ENCODE peak calls at places on chromosome 22, in six cellular contexts. F is left kidney; A is fibroblast of villous mesenchyme; I is NCI-H345; N is stimulated activated CD4-positive, alpha-beta T cell treated with anti-CD3 and anti-CD28 coated beads, Interleukin-4, amount 100 ng/mL, for 4 hours; R is MCF 10A. Z is an unnamed sample.

GRCh38 chr22:43014062-43014875 is 680 bp downstream of the PACSIN2 start:
- DNase-seq in N (peak; percentile 20), R (no peak), A (peak; percentile 50), F (peak; percentile 77), I (peak; percentile 17), Z (peak; percentile 40)

GRCh38 chr22:32310777-32311176 is 46.9 kb upstream of the RFPL3 start:
- DNase-seq in F (no peak), I (no peak), N (no peak), R (no peak), A (no peak), Z (no peak)

GRCh38 chr22:42001127-42001526 is 2.5 kb downstream of the WBP2NL start:
- DNase-seq in F (no peak), R (no peak), I (no peak), N (no peak), A (no peak), Z (peak; percentile 21)

GRCh38 chr22:35479359-35479758 is 61.3 kb upstream of the RASD2 start:
- DNase-seq in N (no peak), I (no peak), A (no peak), F (peak; percentile 26), R (no peak), Z (no peak)

GRCh38 chr22:49574861-49575702 is 252.6 kb downstream of the BRD1 start:
- DNase-seq in I (no peak), N (no peak), F (no peak), A (no peak), R (no peak), Z (no peak)

GRCh38 chr22:23790819-23791736 is 4.3 kb downstream of the SMARCB1 start:
- DNase-seq in R (no peak), A (peak; percentile 98), N (no peak), I (no peak), F (no peak), Z (no peak)

GRCh38 chr22:24191381-24191841 is 10.1 kb downstream of the SUSD2 start:
- DNase-seq in I (no peak), F (no peak), A (no peak), N (no peak), R (no peak), Z (no peak)

GRCh38 chr22:50729391-50730012 is 8.5 kb upstream of the ACR start:
- DNase-seq in R (no peak), A (no peak), F (peak; percentile 18), I (peak; percentile 66), N (no peak), Z (no peak)

GRCh38 chr22:32999039-32999861 is 58.9 kb downstream of the SYN3 start:
- DNase-seq in A (peak; percentile 6), F (no peak), N (no peak), I (no peak), R (peak; percentile 78), Z (peak; percentile 51)

GRCh38 chr22:48098243-48098935 is 1335.9 kb downstream of the TBC1D22A start:
- DNase-seq in F (no peak), A (no peak), N (no peak), I (no peak), R (no peak), Z (no peak)

GRCh38 chr22:47918276-47918928 is 1156.0 kb downstream of the TBC1D22A start:
- DNase-seq in R (no peak), N (no peak), I (no peak), A (no peak), F (peak; percentile 68), Z (no peak)

GRCh38 chr22:37371491-37371890 is 55.8 kb downstream of the ELFN2 start:
- DNase-seq in A (no peak), F (no peak), I (no peak), R (no peak), N (no peak), Z (no peak)

GRCh38 chr22:49934144-49934890 is 15.9 kb downstream of the CRELD2 start:
- DNase-seq in A (peak; percentile 59), I (no peak), N (peak; percentile 34), F (no peak), R (peak; percentile 66), Z (peak; percentile 31)

GRCh38 chr22:43207849-43208702 is 21.1 kb upstream of the TTLL12 start:
- DNase-seq in R (no peak), I (no peak), N (no peak), A (no peak), F (no peak), Z (peak; percentile 16)

GRCh38 chr22:30079952-30080533 is at the start of gene HORMAD2:
- DNase-seq in N (no peak), R (no peak), F (peak; percentile 84), A (peak; percentile 8), I (no peak), Z (no peak)

GRCh38 chr22:21947040-21948014 is 5.3 kb downstream of the PPM1F start:
- DNase-seq in N (no peak), A (peak; percentile 48), I (no peak), F (peak; percentile 49), R (no peak), Z (peak; percentile 65)

GRCh38 chr22:17741866-17742527 is 32.3 kb downstream of the BID start:
- DNase-seq in N (no peak), R (no peak), I (no peak), F (no peak), A (no peak), Z (no peak)

GRCh38 chr22:40853961-40854360 is 2.5 kb downstream of the ST13 start:
- DNase-seq in I (no peak), F (no peak), R (peak; percentile 17), N (no peak), A (peak; percentile 57), Z (peak; percentile 5)

GRCh38 chr22:30062256-30062655 is 18.0 kb upstream of the HORMAD2 start:
- DNase-seq in A (no peak), F (no peak), I (no peak), N (no peak), R (no peak), Z (no peak)

GRCh38 chr22:48895831-48896765 is 931.6 kb downstream of the BRD1 start:
- DNase-seq in R (no peak), F (no peak), A (no peak), I (no peak), N (no peak), Z (no peak)

GRCh38 chr22:20086101-20086599 is 6.1 kb downstream of the DGCR8 start:
- DNase-seq in F (no peak), R (no peak), I (no peak), N (no peak), A (no peak), Z (no peak)

GRCh38 chr22:17258015-17258827 is 39.0 kb upstream of the ADA2 start:
- DNase-seq in I (peak; percentile 90), A (no peak), F (peak; percentile 96), R (no peak), N (peak; percentile 33), Z (peak; percentile 50)

GRCh38 chr22:49209452-49210195 is 618.0 kb downstream of the BRD1 start:
- DNase-seq in I (peak; percentile 90), A (no peak), R (no peak), N (no peak), F (peak; percentile 24), Z (no peak)

Z was measured in epithelial cell of esophagus.